ENCODE peak calls at places on chromosomes 13 and 19, in eight cellular contexts. One of them, this sample, is unnamed.

GRCh38 chr13:30690282-30691188 is 44.8 kb upstream of the ALOX5AP start:
- DNase-seq in choroid plexus epithelial cell: peak; percentile 99
- DNase-seq in bronchial epithelial cell: peak; percentile 63
- DNase-seq in A549: peak; percentile 49
- DNase-seq in tibial nerve: peak; percentile 77
- DNase-seq in progenitor cell of endocrine pancreas: no peak
- DNase-seq in foreskin fibroblast: peak; percentile 98
- DNase-seq in cardiac fibroblast: peak; percentile 99
- DNase-seq in this sample: peak; percentile 75

GRCh38 chr13:97934590-97934989 is 18.9 kb upstream of the IPO5 start:
- DNase-seq in choroid plexus epithelial cell: no peak
- DNase-seq in bronchial epithelial cell: no peak
- DNase-seq in foreskin fibroblast: no peak
- DNase-seq in progenitor cell of endocrine pancreas: no peak
- DNase-seq in tibial nerve: no peak
- DNase-seq in A549: no peak
- DNase-seq in cardiac fibroblast: no peak
- DNase-seq in this sample: no peak

GRCh38 chr19:38394488-38394887 is 6.0 kb downstream of the SPRED3 start:
- DNase-seq in cardiac fibroblast: no peak
- DNase-seq in foreskin fibroblast: peak; percentile 81
- DNase-seq in progenitor cell of endocrine pancreas: no peak
- DNase-seq in tibial nerve: no peak
- DNase-seq in A549: no peak
- DNase-seq in choroid plexus epithelial cell: peak; percentile 57
- DNase-seq in bronchial epithelial cell: peak; percentile 49
- DNase-seq in this sample: no peak

GRCh38 chr19:17673937-17674799 is 14.0 kb downstream of the UNC13A start:
- DNase-seq in A549: no peak
- DNase-seq in bronchial epithelial cell: no peak
- DNase-seq in progenitor cell of endocrine pancreas: no peak
- DNase-seq in foreskin fibroblast: no peak
- DNase-seq in choroid plexus epithelial cell: no peak
- DNase-seq in cardiac fibroblast: no peak
- DNase-seq in tibial nerve: no peak
- DNase-seq in this sample: no peak

GRCh38 chr13:93959796-93960533 is 519.5 kb downstream of the DCT start:
- DNase-seq in cardiac fibroblast: peak; percentile 9
- DNase-seq in bronchial epithelial cell: no peak
- DNase-seq in tibial nerve: no peak
- DNase-seq in A549: no peak
- DNase-seq in progenitor cell of endocrine pancreas: no peak
- DNase-seq in choroid plexus epithelial cell: peak; percentile 24
- DNase-seq in foreskin fibroblast: peak; percentile 11
- DNase-seq in this sample: no peak

GRCh38 chr19:782195-783043 is 14.8 kb upstream of the PTBP1 start:
- DNase-seq in bronchial epithelial cell: peak; percentile 54
- DNase-seq in choroid plexus epithelial cell: peak; percentile 57
- DNase-seq in cardiac fibroblast: peak; percentile 75
- DNase-seq in A549: peak; percentile 47
- DNase-seq in progenitor cell of endocrine pancreas: peak; percentile 45
- DNase-seq in tibial nerve: no peak
- DNase-seq in foreskin fibroblast: peak; percentile 49
- DNase-seq in this sample: peak; percentile 79

GRCh38 chr13:28035146-28035782 is 46.8 kb upstream of the URAD start:
- DNase-seq in foreskin fibroblast: no peak
- DNase-seq in progenitor cell of endocrine pancreas: no peak
- DNase-seq in cardiac fibroblast: peak; percentile 11
- DNase-seq in tibial nerve: no peak
- DNase-seq in choroid plexus epithelial cell: no peak
- DNase-seq in A549: no peak
- DNase-seq in bronchial epithelial cell: peak; percentile 49
- DNase-seq in this sample: peak; percentile 33

GRCh38 chr19:41325947-41326706 is 16.2 kb downstream of the CCDC97 start:
- DNase-seq in cardiac fibroblast: peak; percentile 77
- DNase-seq in A549: no peak
- DNase-seq in bronchial epithelial cell: peak; percentile 39
- DNase-seq in choroid plexus epithelial cell: peak; percentile 84
- DNase-seq in foreskin fibroblast: peak; percentile 80
- DNase-seq in tibial nerve: no peak
- DNase-seq in progenitor cell of endocrine pancreas: no peak
- DNase-seq in this sample: no peak

GRCh38 chr13:103164239-103164638 is 98.0 kb upstream of the SLC10A2 start:
- DNase-seq in tibial nerve: no peak
- DNase-seq in choroid plexus epithelial cell: no peak
- DNase-seq in foreskin fibroblast: no peak
- DNase-seq in cardiac fibroblast: no peak
- DNase-seq in progenitor cell of endocrine pancreas: no peak
- DNase-seq in bronchial epithelial cell: peak; percentile 5
- DNase-seq in A549: no peak
- DNase-seq in this sample: no peak

GRCh38 chr19:8311461-8312260 is 3.5 kb upstream of the CD320 start:
- DNase-seq in choroid plexus epithelial cell: no peak
- DNase-seq in cardiac fibroblast: no peak
- DNase-seq in progenitor cell of endocrine pancreas: no peak
- DNase-seq in foreskin fibroblast: no peak
- DNase-seq in A549: no peak
- DNase-seq in tibial nerve: no peak
- DNase-seq in bronchial epithelial cell: no peak
- DNase-seq in this sample: no peak

GRCh38 chr13:75961911-75962310 is 325.8 kb downstream of the LMO7 start:
- DNase-seq in cardiac fibroblast: no peak
- DNase-seq in foreskin fibroblast: no peak
- DNase-seq in tibial nerve: no peak
- DNase-seq in progenitor cell of endocrine pancreas: no peak
- DNase-seq in choroid plexus epithelial cell: no peak
- DNase-seq in A549: no peak
- DNase-seq in bronchial epithelial cell: no peak
- DNase-seq in this sample: no peak

GRCh38 chr13:32261567-32261966 is 53.6 kb downstream of the ZAR1L start:
- DNase-seq in cardiac fibroblast: peak; percentile 91
- DNase-seq in A549: no peak
- DNase-seq in foreskin fibroblast: peak; percentile 88
- DNase-seq in bronchial epithelial cell: peak; percentile 71
- DNase-seq in tibial nerve: peak; percentile 55
- DNase-seq in progenitor cell of endocrine pancreas: no peak
- DNase-seq in choroid plexus epithelial cell: peak; percentile 94
- DNase-seq in this sample: peak; percentile 95

GRCh38 chr19:38837656-38838121 is 6.1 kb upstream of the ECH1 start:
- DNase-seq in choroid plexus epithelial cell: no peak
- DNase-seq in A549: no peak
- DNase-seq in foreskin fibroblast: peak; percentile 39
- DNase-seq in bronchial epithelial cell: peak; percentile 79
- DNase-seq in cardiac fibroblast: no peak
- DNase-seq in tibial nerve: no peak
- DNase-seq in progenitor cell of endocrine pancreas: no peak
- DNase-seq in this sample: no peak

GRCh38 chr13:40338217-40338616 is 328.2 kb downstream of the FOXO1 start:
- DNase-seq in bronchial epithelial cell: no peak
- DNase-seq in A549: no peak
- DNase-seq in choroid plexus epithelial cell: no peak
- DNase-seq in tibial nerve: no peak
- DNase-seq in cardiac fibroblast: no peak
- DNase-seq in foreskin fibroblast: no peak
- DNase-seq in progenitor cell of endocrine pancreas: no peak
- DNase-seq in this sample: no peak

GRCh38 chr19:10835089-10835753 is 791 bp downstream of the TMED1 start:
- DNase-seq in bronchial epithelial cell: peak; percentile 97
- DNase-seq in A549: peak; percentile 94
- DNase-seq in cardiac fibroblast: no peak
- DNase-seq in tibial nerve: no peak
- DNase-seq in progenitor cell of endocrine pancreas: no peak
- DNase-seq in choroid plexus epithelial cell: no peak
- DNase-seq in foreskin fibroblast: no peak
- DNase-seq in this sample: peak; percentile 32

GRCh38 chr19:57651654-57651996 is 17.1 kb upstream of the ZSCAN4 start:
- DNase-seq in progenitor cell of endocrine pancreas: no peak
- DNase-seq in bronchial epithelial cell: no peak
- DNase-seq in choroid plexus epithelial cell: no peak
- DNase-seq in tibial nerve: no peak
- DNase-seq in cardiac fibroblast: no peak
- DNase-seq in A549: no peak
- DNase-seq in foreskin fibroblast: no peak
- DNase-seq in this sample: no peak

GRCh38 chr19:50933640-50934039 is 19.2 kb downstream of the KLK5 start:
- DNase-seq in progenitor cell of endocrine pancreas: no peak
- DNase-seq in bronchial epithelial cell: peak; percentile 93
- DNase-seq in foreskin fibroblast: no peak
- DNase-seq in choroid plexus epithelial cell: peak; percentile 13
- DNase-seq in cardiac fibroblast: peak; percentile 45
- DNase-seq in A549: no peak
- DNase-seq in tibial nerve: no peak
- DNase-seq in this sample: peak; percentile 60

GRCh38 chr13:113064534-113065405 is 40.8 kb upstream of the F7 start:
- DNase-seq in tibial nerve: no peak
- DNase-seq in cardiac fibroblast: peak; percentile 95
- DNase-seq in choroid plexus epithelial cell: peak; percentile 37
- DNase-seq in bronchial epithelial cell: peak; percentile 21
- DNase-seq in progenitor cell of endocrine pancreas: no peak
- DNase-seq in foreskin fibroblast: peak; percentile 26
- DNase-seq in A549: peak; percentile 7
- DNase-seq in this sample: peak; percentile 62

GRCh38 chr13:74730556-74731331 is 596.5 kb upstream of the KLF12 start:
- DNase-seq in bronchial epithelial cell: no peak
- DNase-seq in cardiac fibroblast: peak; percentile 25
- DNase-seq in A549: no peak
- DNase-seq in tibial nerve: no peak
- DNase-seq in choroid plexus epithelial cell: no peak
- DNase-seq in foreskin fibroblast: no peak
- DNase-seq in progenitor cell of endocrine pancreas: no peak
- DNase-seq in this sample: no peak

GRCh38 chr19:3366104-3366760 is at the start of gene NFIC:
- DNase-seq in bronchial epithelial cell: no peak
- DNase-seq in progenitor cell of endocrine pancreas: no peak
- DNase-seq in choroid plexus epithelial cell: peak; percentile 89
- DNase-seq in A549: no peak
- DNase-seq in cardiac fibroblast: peak; percentile 83
- DNase-seq in tibial nerve: peak; percentile 83
- DNase-seq in foreskin fibroblast: peak; percentile 92
- DNase-seq in this sample: peak; percentile 90

GRCh38 chr13:43033038-43033437 is 9.7 kb downstream of the DNAJC15 start:
- DNase-seq in tibial nerve: no peak
- DNase-seq in bronchial epithelial cell: no peak
- DNase-seq in A549: no peak
- DNase-seq in progenitor cell of endocrine pancreas: no peak
- DNase-seq in foreskin fibroblast: no peak
- DNase-seq in choroid plexus epithelial cell: no peak
- DNase-seq in cardiac fibroblast: no peak
- DNase-seq in this sample: no peak

GRCh38 chr13:46389985-46390384 is 2.9 kb upstream of the RUBCNL start:
- DNase-seq in bronchial epithelial cell: no peak
- DNase-seq in foreskin fibroblast: peak; percentile 34
- DNase-seq in progenitor cell of endocrine pancreas: no peak
- DNase-seq in choroid plexus epithelial cell: no peak
- DNase-seq in cardiac fibroblast: no peak
- DNase-seq in A549: no peak
- DNase-seq in tibial nerve: no peak
- DNase-seq in this sample: no peak

GRCh38 chr19:53772943-53773342 is 51.2 kb downstream of the NLRP12 start:
- DNase-seq in A549: peak; percentile 38
- DNase-seq in progenitor cell of endocrine pancreas: peak; percentile 49
- DNase-seq in bronchial epithelial cell: peak; percentile 48
- DNase-seq in choroid plexus epithelial cell: peak; percentile 79
- DNase-seq in cardiac fibroblast: peak; percentile 78
- DNase-seq in tibial nerve: peak; percentile 82
- DNase-seq in foreskin fibroblast: peak; percentile 72
- DNase-seq in this sample: peak; percentile 59

GRCh38 chr13:91922969-91923592 is 524.7 kb downstream of the GPC5 start:
- DNase-seq in cardiac fibroblast: no peak
- DNase-seq in progenitor cell of endocrine pancreas: no peak
- DNase-seq in bronchial epithelial cell: no peak
- DNase-seq in tibial nerve: no peak
- DNase-seq in foreskin fibroblast: no peak
- DNase-seq in A549: no peak
- DNase-seq in choroid plexus epithelial cell: peak; percentile 11
- DNase-seq in this sample: peak; percentile 11
- TF ChIP-seq CTCF in cardiac fibroblast: no peak
- TF ChIP-seq CTCF in progenitor cell of endocrine pancreas: peak; percentile 52
- TF ChIP-seq CTCF in bronchial epithelial cell: no peak
- TF ChIP-seq CTCF in tibial nerve: no peak
- TF ChIP-seq CTCF in foreskin fibroblast: no peak
- TF ChIP-seq CTCF in A549: no peak
- TF ChIP-seq CTCF in choroid plexus epithelial cell: no peak
- TF ChIP-seq CTCF in this sample: no peak

GRCh38 chr13:114136576-114136975 is 4.2 kb upstream of the RASA3 start:
- DNase-seq in bronchial epithelial cell: no peak
- DNase-seq in choroid plexus epithelial cell: no peak
- DNase-seq in A549: no peak
- DNase-seq in progenitor cell of endocrine pancreas: no peak
- DNase-seq in tibial nerve: no peak
- DNase-seq in cardiac fibroblast: no peak
- DNase-seq in foreskin fibroblast: no peak
- DNase-seq in this sample: no peak

GRCh38 chr13:114132419-114133121 is at the start of gene RASA3:
- DNase-seq in A549: peak; percentile 72
- DNase-seq in progenitor cell of endocrine pancreas: peak; percentile 72
- DNase-seq in bronchial epithelial cell: peak; percentile 33
- DNase-seq in foreskin fibroblast: peak; percentile 93
- DNase-seq in cardiac fibroblast: peak; percentile 65
- DNase-seq in choroid plexus epithelial cell: peak; percentile 87
- DNase-seq in tibial nerve: peak; percentile 54
- DNase-seq in this sample: peak; percentile 71

GRCh38 chr13:114134944-114135610 is 2.7 kb upstream of the RASA3 start:
- DNase-seq in choroid plexus epithelial cell: no peak
- DNase-seq in tibial nerve: no peak
- DNase-seq in foreskin fibroblast: no peak
- DNase-seq in bronchial epithelial cell: no peak
- DNase-seq in cardiac fibroblast: no peak
- DNase-seq in A549: no peak
- DNase-seq in progenitor cell of endocrine pancreas: no peak
- DNase-seq in this sample: no peak

GRCh38 chr13:114134111-114134943 is 1.9 kb upstream of the RASA3 start:
- DNase-seq in tibial nerve: no peak
- DNase-seq in A549: no peak
- DNase-seq in choroid plexus epithelial cell: no peak
- DNase-seq in bronchial epithelial cell: no peak
- DNase-seq in progenitor cell of endocrine pancreas: no peak
- DNase-seq in foreskin fibroblast: no peak
- DNase-seq in cardiac fibroblast: no peak
- DNase-seq in this sample: no peak

GRCh38 chr13:114135731-114136171 is 3.3 kb upstream of the RASA3 start:
- DNase-seq in choroid plexus epithelial cell: no peak
- DNase-seq in bronchial epithelial cell: no peak
- DNase-seq in tibial nerve: no peak
- DNase-seq in A549: no peak
- DNase-seq in cardiac fibroblast: no peak
- DNase-seq in foreskin fibroblast: no peak
- DNase-seq in progenitor cell of endocrine pancreas: no peak
- DNase-seq in this sample: no peak
- TF ChIP-seq CTCF in choroid plexus epithelial cell: no peak
- TF ChIP-seq CTCF in bronchial epithelial cell: no peak
- TF ChIP-seq CTCF in tibial nerve: no peak
- TF ChIP-seq CTCF in A549: no peak
- TF ChIP-seq CTCF in cardiac fibroblast: no peak
- TF ChIP-seq CTCF in foreskin fibroblast: no peak
- TF ChIP-seq CTCF in progenitor cell of endocrine pancreas: no peak
- TF ChIP-seq CTCF in this sample: no peak

GRCh38 chr19:35143231-35143715 is at the start of gene FXYD7:
- DNase-seq in bronchial epithelial cell: no peak
- DNase-seq in foreskin fibroblast: no peak
- DNase-seq in A549: no peak
- DNase-seq in progenitor cell of endocrine pancreas: no peak
- DNase-seq in choroid plexus epithelial cell: no peak
- DNase-seq in tibial nerve: no peak
- DNase-seq in cardiac fibroblast: no peak
- DNase-seq in this sample: no peak
- TF ChIP-seq CTCF in bronchial epithelial cell: no peak
- TF ChIP-seq CTCF in foreskin fibroblast: no peak
- TF ChIP-seq CTCF in A549: peak; percentile 1
- TF ChIP-seq CTCF in progenitor cell of endocrine pancreas: peak; percentile 35
- TF ChIP-seq CTCF in choroid plexus epithelial cell: no peak
- TF ChIP-seq CTCF in tibial nerve: no peak
- TF ChIP-seq CTCF in cardiac fibroblast: no peak
- TF ChIP-seq CTCF in this sample: peak; percentile 0

GRCh38 chr19:52527134-52527953 is at the start of gene ZNF808:
- DNase-seq in bronchial epithelial cell: peak; percentile 85
- DNase-seq in tibial nerve: peak; percentile 91
- DNase-seq in progenitor cell of endocrine pancreas: peak; percentile 93
- DNase-seq in foreskin fibroblast: peak; percentile 96
- DNase-seq in cardiac fibroblast: peak; percentile 94
- DNase-seq in choroid plexus epithelial cell: peak; percentile 91
- DNase-seq in A549: peak; percentile 5
- DNase-seq in this sample: peak; percentile 93
- TF ChIP-seq CTCF in bronchial epithelial cell: peak; percentile 77
- TF ChIP-seq CTCF in tibial nerve: peak; percentile 32
- TF ChIP-seq CTCF in progenitor cell of endocrine pancreas: peak; percentile 77
- TF ChIP-seq CTCF in foreskin fibroblast: peak; percentile 62
- TF ChIP-seq CTCF in cardiac fibroblast: peak; percentile 71
- TF ChIP-seq CTCF in choroid plexus epithelial cell: peak; percentile 78
- TF ChIP-seq CTCF in A549: no peak
- TF ChIP-seq CTCF in this sample: peak; percentile 37

This sample was measured in MCF 10A.